ENCODE peak calls at places on chromosomes 3 and 15, in nine cellular contexts. D is H1, B is astrocyte, F is PC-3, V is PC-9, M is H9, Y is MM.1S, W is hepatocyte, I is fibroblast of lung. J is an unnamed sample.

GRCh38 chr3:80533553-80533952 is 765.8 kb upstream of the ROBO1 start:
- DNase-seq in D (no peak), I (peak), W (no peak), M (no peak), V (no peak), F (peak), Y (no peak), B (no peak), J (no peak)

GRCh38 chr3:180594631-180595348 is 7.2 kb upstream of the TTC14 start:
- DNase-seq in F (peak), M (no peak), D (no peak), Y (peak), B (peak), I (peak), W (no peak), V (no peak), J (peak)

GRCh38 chr3:27641271-27641670 is 80.9 kb downstream of the EOMES start:
- DNase-seq in I (no peak), D (no peak), F (no peak), Y (no peak), B (no peak), M (no peak), W (no peak), V (no peak), J (no peak)

GRCh38 chr3:171569571-171570132 is 109.4 kb upstream of the TNIK start:
- DNase-seq in V (peak), M (no peak), Y (no peak), F (peak), I (no peak), D (no peak), W (no peak), B (no peak), J (no peak)

GRCh38 chr3:178475062-178475461 is 61.2 kb upstream of the KCNMB2 start:
- DNase-seq in B (no peak), I (no peak), D (no peak), Y (no peak), F (no peak), M (no peak), W (no peak), V (no peak), J (no peak)

GRCh38 chr3:141336672-141337522 is 31.4 kb upstream of the ZBTB38 start:
- DNase-seq in I (peak), D (no peak), V (peak), F (peak), M (no peak), B (peak), W (peak), Y (no peak), J (peak)

GRCh38 chr3:154105218-154105975 is 15.8 kb upstream of the ARHGEF26 start:
- DNase-seq in M (no peak), V (no peak), W (no peak), Y (no peak), B (peak), I (no peak), F (no peak), D (no peak), J (no peak)

GRCh38 chr3:139988472-139988871 is 53.5 kb downstream of the CLSTN2 start:
- DNase-seq in M (peak), D (peak), Y (no peak), I (no peak), B (no peak), V (no peak), F (no peak), W (no peak), J (no peak)

GRCh38 chr15:81968691-81969090 is 77.1 kb downstream of the MEX3B start:
- DNase-seq in Y (no peak), D (no peak), M (no peak), B (no peak), I (no peak), V (no peak), W (no peak), F (no peak), J (no peak)

GRCh38 chr3:189833996-189834395 is 202.8 kb downstream of the TP63 start:
- DNase-seq in I (no peak), B (no peak), V (peak), F (no peak), Y (no peak), D (no peak), W (peak), M (no peak), J (no peak)

GRCh38 chr3:98512576-98512975 is 10.1 kb downstream of the CLDND1 start:
- DNase-seq in F (peak), B (no peak), V (peak), I (no peak), M (no peak), W (no peak), D (no peak), Y (no peak), J (no peak)

GRCh38 chr3:98514948-98515347 is 7.8 kb downstream of the CLDND1 start:
- DNase-seq in W (no peak), V (no peak), F (no peak), D (no peak), M (no peak), I (no peak), Y (no peak), B (no peak), J (no peak)

GRCh38 chr3:98513736-98514135 is 9.0 kb downstream of the CLDND1 start:
- DNase-seq in F (no peak), V (no peak), D (no peak), W (no peak), B (no peak), Y (no peak), I (no peak), M (no peak), J (no peak)

GRCh38 chr3:98508582-98508981 is 11.1 kb downstream of the OR5K2 start:
- DNase-seq in D (no peak), V (no peak), W (no peak), I (no peak), M (no peak), F (no peak), B (no peak), Y (peak), J (no peak)

DNA sequence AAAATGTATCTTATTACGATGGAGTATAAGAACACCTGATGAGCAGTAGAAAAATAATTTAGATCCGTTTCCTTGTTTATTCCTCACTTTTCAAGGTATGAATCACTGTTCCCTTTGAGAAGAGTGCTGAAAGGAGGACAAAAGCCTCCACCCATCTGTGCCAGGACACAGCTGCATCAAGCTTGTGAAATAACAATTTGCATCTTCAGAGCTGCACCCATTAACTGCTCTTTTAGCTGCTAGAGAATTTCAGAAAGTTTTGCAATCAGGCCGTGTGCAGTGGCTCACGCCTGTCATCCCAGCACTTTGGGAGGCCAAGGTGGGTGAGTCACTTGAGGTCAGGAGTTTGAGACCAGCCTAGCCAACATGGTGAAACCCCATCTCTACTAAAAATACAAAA is 9.6 kb downstream of the CLDND1 start:
- DNase-seq in I (peak), M (no peak), W (no peak), D (no peak), V (peak), Y (no peak), B (peak), F (peak), J (no peak)
- H3K4me2 ChIP-seq in I (no peak), M (no peak), W (no peak), D (no peak), V (peak), Y (no peak), B (no peak), F (peak), J (no peak)

GRCh38 chr3:182908471-182908870 is 71.9 kb downstream of the DCUN1D1 start:
- DNase-seq in W (no peak), I (peak), B (peak), Y (no peak), F (no peak), M (no peak), D (no peak), V (no peak), J (no peak)

GRCh38 chr3:182906036-182906435 is 74.3 kb downstream of the DCUN1D1 start:
- DNase-seq in I (no peak), F (no peak), B (no peak), W (no peak), V (no peak), D (no peak), Y (no peak), M (no peak), J (no peak)

GRCh38 chr3:182902236-182902635 is 78.1 kb downstream of the DCUN1D1 start:
- DNase-seq in B (no peak), M (no peak), Y (no peak), F (no peak), W (no peak), V (no peak), D (no peak), I (no peak), J (peak)

GRCh38 chr3:182905623-182906022 is 74.7 kb downstream of the DCUN1D1 start:
- DNase-seq in F (no peak), Y (no peak), I (no peak), D (no peak), M (no peak), B (no peak), W (no peak), V (no peak), J (no peak)

DNA sequence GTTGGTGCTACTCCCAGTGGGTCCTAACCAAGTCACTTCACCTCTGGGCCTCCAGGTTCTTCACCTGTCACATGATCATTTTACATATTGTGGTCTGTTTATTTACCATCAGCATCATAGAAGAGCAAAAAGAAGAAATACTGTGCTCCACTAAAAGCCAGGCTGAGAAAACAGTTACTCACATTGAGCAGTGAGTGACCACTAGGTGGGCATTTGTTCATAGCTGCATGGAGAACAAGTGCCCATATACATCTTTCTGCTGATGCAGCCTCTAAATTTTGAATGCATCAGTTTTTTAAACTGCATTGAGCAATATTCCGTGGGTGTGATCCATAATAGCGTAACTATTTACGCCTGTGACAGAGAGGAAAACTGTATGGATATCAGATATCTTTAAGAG is 76.2 kb downstream of the DCUN1D1 start:
- DNase-seq in F (no peak), M (no peak), B (no peak), Y (no peak), V (no peak), W (no peak), D (no peak), I (no peak), J (no peak)
- TF ChIP-seq CTCF in F (peak), M (peak), B (peak), Y (no peak), V (no peak), W (no peak), D (peak), I (no peak), J (peak)

DNA sequence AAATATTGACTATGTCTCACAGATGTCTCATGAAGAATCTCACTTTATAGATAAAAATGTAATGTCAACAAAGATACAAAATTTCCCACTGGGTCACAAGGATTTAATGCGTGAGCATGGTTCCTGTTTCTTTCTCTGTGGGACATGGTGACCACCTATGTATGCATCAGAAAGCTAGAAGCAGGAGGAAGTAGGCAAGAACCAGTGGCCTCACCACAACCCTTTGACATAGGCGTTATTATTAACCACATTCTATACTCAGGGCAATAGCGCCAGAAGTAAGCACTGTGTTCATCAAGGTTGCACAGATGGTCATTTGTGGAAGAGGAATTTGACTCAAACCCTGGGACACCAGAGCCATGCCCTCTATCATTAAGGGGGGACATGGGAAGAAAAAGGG is 11.7 kb upstream of the ADAMTS17 start:
- DNase-seq in Y (no peak), W (no peak), D (no peak), F (no peak), M (no peak), B (no peak), I (no peak), V (no peak), J (no peak)
- H2AFZ ChIP-seq in Y (no peak), W (no peak), D (no peak), F (no peak), M (no peak), B (no peak), I (no peak), V (no peak), J (no peak)

DNA sequence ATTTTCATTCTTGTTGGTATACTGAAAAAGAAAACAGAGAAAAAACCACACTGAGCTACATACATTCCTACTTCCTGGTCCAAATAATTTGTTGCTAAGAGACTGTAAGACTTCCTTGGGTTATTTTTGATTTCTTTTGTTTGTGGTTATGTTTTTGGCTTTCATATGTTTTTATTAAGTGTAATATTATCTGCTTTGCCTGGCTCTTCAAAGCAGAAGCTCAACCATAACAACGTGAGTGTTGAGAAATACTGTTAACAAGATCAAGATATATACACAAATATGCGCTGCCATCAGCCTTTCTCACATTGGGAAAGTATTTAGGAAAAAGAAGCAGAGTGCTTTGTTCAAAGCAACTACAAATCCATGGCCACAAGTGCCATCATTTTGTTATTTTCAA is 556.2 kb upstream of the CBLB start:
- DNase-seq in W (no peak), V (no peak), Y (no peak), D (no peak), I (peak), B (peak), F (no peak), M (no peak), J (peak)
- H3K4me2 ChIP-seq in W (no peak), V (no peak), Y (no peak), D (no peak), I (no peak), B (no peak), F (no peak), M (no peak), J (no peak)

GRCh38 chr3:138946554-138947302 is at the start of the genes FOXL2 and FOXL2NB:
- DNase-seq in W (peak), I (peak), D (peak), F (no peak), V (no peak), Y (no peak), M (peak), B (peak), J (no peak)
- TF ChIP-seq CTCF in W (no peak), I (no peak), D (no peak), F (no peak), V (no peak), Y (no peak), M (no peak), B (no peak), J (no peak)

GRCh38 chr3:72974956-72975355 is 21.7 kb upstream of the PPP4R2 start:
- DNase-seq in V (no peak), Y (no peak), W (no peak), B (no peak), D (no peak), M (no peak), I (no peak), F (no peak), J (no peak)

GRCh38 chr3:72973786-72974185 is 22.8 kb upstream of the PPP4R2 start:
- DNase-seq in B (no peak), M (no peak), F (no peak), D (no peak), Y (no peak), I (no peak), V (no peak), W (no peak), J (no peak)

GRCh38 chr3:72970942-72971341 is 25.7 kb upstream of the PPP4R2 start:
- DNase-seq in I (no peak), F (no peak), V (no peak), M (no peak), W (no peak), D (no peak), Y (no peak), B (no peak), J (no peak)

GRCh38 chr3:72973031-72973723 is 23.4 kb upstream of the PPP4R2 start:
- DNase-seq in M (no peak), F (no peak), Y (no peak), D (no peak), I (no peak), V (no peak), B (no peak), W (peak), J (no peak)

GRCh38 chr3:72972706-72973030 is 23.9 kb upstream of the PPP4R2 start:
- DNase-seq in F (no peak), I (no peak), D (no peak), Y (no peak), B (no peak), W (no peak), M (no peak), V (no peak), J (no peak)
- H2AFZ ChIP-seq in F (no peak), I (no peak), D (no peak), Y (no peak), B (no peak), W (no peak), M (no peak), V (no peak), J (no peak)

GRCh38 chr15:85454403-85454802 is 74.0 kb downstream of the AKAP13 start:
- DNase-seq in V (no peak), D (no peak), M (no peak), W (no peak), F (no peak), B (no peak), Y (no peak), I (no peak), J (peak)
- H3K4me2 ChIP-seq in V (no peak), D (no peak), M (no peak), W (peak), F (no peak), B (no peak), Y (no peak), I (no peak), J (no peak)

J was measured in osteoblast.